ENCODE peak calls at places on chromosomes 13 and 19, in ten cellular contexts. M, N, S, Y, K, Z, T, Q, J and H are unnamed samples.

GRCh38 chr13:76380436-76381065 is 505.7 kb downstream of the KCTD12 start:
- DNase-seq in M (peak), N (peak), S (no peak), Y (no peak), K (no peak), Z (no peak), T (no peak), Q (peak), J (no peak), H (no peak)

GRCh38 chr19:1223018-1223855 is 14.6 kb downstream of the CBARP start:
- DNase-seq in M (peak), N (no peak), S (no peak), Y (no peak), K (no peak), Z (no peak), T (no peak), Q (no peak), J (peak), H (no peak)

GRCh38 chr13:95145587-95145986 is 155.7 kb downstream of the ABCC4 start:
- DNase-seq in M (no peak), N (no peak), S (no peak), Y (no peak), K (no peak), Z (no peak), T (no peak), Q (no peak), J (no peak), H (no peak)

GRCh38 chr13:43269037-43269476 is 245.7 kb downstream of the DNAJC15 start:
- DNase-seq in M (peak), N (peak), S (peak), Y (no peak), K (no peak), Z (no peak), T (no peak), Q (peak), J (no peak), H (no peak)

GRCh38 chr13:29472317-29472961 is 123.0 kb downstream of the SLC7A1 start:
- DNase-seq in M (peak), N (peak), S (peak), Y (peak), K (no peak), Z (peak), T (no peak), Q (peak), J (peak), H (peak)

GRCh38 chr13:99721606-99722384 is 220.5 kb downstream of the TM9SF2 start:
- DNase-seq in M (no peak), N (no peak), S (no peak), Y (no peak), K (no peak), Z (no peak), T (no peak), Q (no peak), J (no peak), H (no peak)

GRCh38 chr13:80486407-80486806 is 145.5 kb upstream of the SPRY2 start:
- DNase-seq in M (no peak), N (no peak), S (no peak), Y (no peak), K (no peak), Z (no peak), T (no peak), Q (peak), J (no peak), H (no peak)

GRCh38 chr13:49814551-49815270 is 22.2 kb upstream of the KPNA3 start:
- DNase-seq in M (no peak), N (no peak), S (no peak), Y (no peak), K (no peak), Z (no peak), T (no peak), Q (peak), J (no peak), H (no peak)

GRCh38 chr13:39451301-39451700 is 151.7 kb downstream of the LHFPL6 start:
- DNase-seq in M (peak), N (no peak), S (no peak), Y (peak), K (no peak), Z (no peak), T (no peak), Q (peak), J (no peak), H (no peak)

GRCh38 chr13:34779171-34779570 is 162.9 kb upstream of the NBEA start:
- DNase-seq in M (peak), N (no peak), S (no peak), Y (no peak), K (no peak), Z (no peak), T (no peak), Q (no peak), J (no peak), H (no peak)

GRCh38 chr13:94112227-94112626 is 367.3 kb downstream of the DCT start:
- DNase-seq in M (peak), N (peak), S (no peak), Y (peak), K (no peak), Z (no peak), T (no peak), Q (peak), J (no peak), H (no peak)

GRCh38 chr19:23762884-23763711 is 4.4 kb upstream of the ZNF681 start:
- DNase-seq in M (peak), N (peak), S (peak), Y (peak), K (peak), Z (peak), T (peak), Q (peak), J (peak), H (peak)

GRCh38 chr19:282501-282900 is 8.7 kb downstream of the PLPP2 start:
- DNase-seq in M (no peak), N (no peak), S (no peak), Y (no peak), K (no peak), Z (no peak), T (no peak), Q (no peak), J (no peak), H (no peak)

GRCh38 chr19:9727644-9728043 is 40.9 kb downstream of the ZNF846 start:
- DNase-seq in M (peak), N (no peak), S (no peak), Y (no peak), K (no peak), Z (no peak), T (no peak), Q (no peak), J (no peak), H (no peak)

GRCh38 chr13:43054803-43055802 is 31.7 kb downstream of the DNAJC15 start:
- DNase-seq in M (peak), N (peak), S (no peak), Y (peak), K (no peak), Z (peak), T (no peak), Q (peak), J (no peak), H (peak)

GRCh38 chr19:15631817-15632216 is 8.9 kb upstream of the CYP4F3 start:
- DNase-seq in M (peak), N (no peak), S (no peak), Y (no peak), K (no peak), Z (peak), T (no peak), Q (no peak), J (no peak), H (no peak)

GRCh38 chr13:95207769-95208366 is 93.4 kb downstream of the ABCC4 start:
- DNase-seq in M (no peak), N (no peak), S (no peak), Y (no peak), K (no peak), Z (no peak), T (no peak), Q (no peak), J (peak), H (no peak)

GRCh38 chr19:50723069-50723468 is at the start of gene CLEC11A:
- DNase-seq in M (peak), N (no peak), S (no peak), Y (peak), K (no peak), Z (no peak), T (peak), Q (peak), J (no peak), H (no peak)

GRCh38 chr19:36488816-36489138 is 584 bp downstream of the ZNF566 start:
- DNase-seq in M (no peak), N (no peak), S (no peak), Y (peak), K (no peak), Z (no peak), T (no peak), Q (peak), J (peak), H (no peak)

GRCh38 chr13:44989941-44990340 is 603 bp downstream of the GPALPP1 start:
- DNase-seq in M (peak), N (peak), S (no peak), Y (no peak), K (no peak), Z (no peak), T (no peak), Q (peak), J (no peak), H (no peak)

GRCh38 chr19:28883241-28883693 is 329.7 kb downstream of the UQCRFS1 start:
- DNase-seq in M (peak), N (no peak), S (no peak), Y (peak), K (no peak), Z (no peak), T (peak), Q (peak), J (no peak), H (no peak)

GRCh38 chr19:13781547-13781946 is 7.3 kb downstream of the C19orf53 start:
- DNase-seq in M (peak), N (peak), S (peak), Y (peak), K (no peak), Z (no peak), T (peak), Q (peak), J (no peak), H (peak)

GRCh38 chr19:39207293-39207836 is 3.3 kb upstream of the SYCN start:
- DNase-seq in M (no peak), N (no peak), S (no peak), Y (no peak), K (no peak), Z (no peak), T (no peak), Q (no peak), J (no peak), H (no peak)

GRCh38 chr13:31595568-31595967 is 143.8 kb upstream of the RXFP2 start:
- DNase-seq in M (peak), N (no peak), S (no peak), Y (peak), K (no peak), Z (no peak), T (no peak), Q (no peak), J (no peak), H (no peak)

GRCh38 chr19:17831419-17831888 is 10.1 kb upstream of the INSL3 start:
- DNase-seq in M (no peak), N (no peak), S (no peak), Y (no peak), K (no peak), Z (no peak), T (no peak), Q (no peak), J (no peak), H (no peak)

GRCh38 chr13:67119481-67119883 is 110.7 kb downstream of the PCDH9 start:
- DNase-seq in M (peak), N (peak), S (no peak), Y (no peak), K (no peak), Z (no peak), T (no peak), Q (peak), J (no peak), H (no peak)

GRCh38 chr13:114104626-114105350 is 27.6 kb downstream of the RASA3 start:
- DNase-seq in M (no peak), N (no peak), S (no peak), Y (no peak), K (no peak), Z (no peak), T (no peak), Q (no peak), J (no peak), H (no peak)

GRCh38 chr13:64553411-64554129 is 2676.6 kb downstream of the PCDH9 start:
- DNase-seq in M (peak), N (peak), S (no peak), Y (no peak), K (no peak), Z (no peak), T (no peak), Q (no peak), J (no peak), H (no peak)

GRCh38 chr19:23070353-23070781 is 46.5 kb upstream of the ZNF730 start:
- DNase-seq in M (peak), N (peak), S (no peak), Y (peak), K (no peak), Z (no peak), T (peak), Q (peak), J (peak), H (no peak)

GRCh38 chr13:24050292-24050711 is 110.2 kb upstream of the SPATA13 start:
- DNase-seq in M (peak), N (peak), S (peak), Y (no peak), K (no peak), Z (no peak), T (peak), Q (peak), J (no peak), H (no peak)

GRCh38 chr13:100541882-100542545 is 46.6 kb downstream of the GGACT start:
- DNase-seq in M (no peak), N (peak), S (no peak), Y (no peak), K (no peak), Z (no peak), T (no peak), Q (no peak), J (no peak), H (no peak)

GRCh38 chr19:35436477-35437141 is 11.4 kb upstream of the FFAR2 start:
- DNase-seq in M (peak), N (peak), S (peak), Y (peak), K (no peak), Z (no peak), T (no peak), Q (peak), J (peak), H (no peak)

GRCh38 chr19:11306337-11306736 is 10.4 kb downstream of the TSPAN16 start:
- DNase-seq in M (peak), N (no peak), S (no peak), Y (no peak), K (no peak), Z (no peak), T (no peak), Q (no peak), J (no peak), H (no peak)

GRCh38 chr19:41531438-41532311 is 44.3 kb upstream of the CEACAM21 start:
- DNase-seq in M (peak), N (no peak), S (peak), Y (peak), K (peak), Z (peak), T (peak), Q (peak), J (peak), H (peak)

GRCh38 chr19:40410030-40410389 is 3.2 kb downstream of the PRX start:
- DNase-seq in M (no peak), N (no peak), S (no peak), Y (no peak), K (no peak), Z (no peak), T (no peak), Q (no peak), J (no peak), H (no peak)

GRCh38 chr19:2273356-2274184 is 8.4 kb downstream of the PEAK3 start:
- DNase-seq in M (peak), N (no peak), S (peak), Y (peak), K (peak), Z (peak), T (peak), Q (peak), J (peak), H (peak)
- TF ChIP-seq CTCF in M (peak), N (peak), S (peak), Y (no peak), K (peak), Z (peak), T (peak), Q (peak), J (peak), H (peak)

GRCh38 chr13:97700306-97700848 is 253.1 kb upstream of the IPO5 start:
- DNase-seq in M (no peak), N (no peak), S (no peak), Y (no peak), K (no peak), Z (no peak), T (no peak), Q (no peak), J (no peak), H (no peak)

GRCh38 chr13:97696921-97697320 is 256.6 kb upstream of the IPO5 start:
- DNase-seq in M (no peak), N (no peak), S (no peak), Y (no peak), K (no peak), Z (no peak), T (no peak), Q (no peak), J (no peak), H (no peak)

GRCh38 chr13:97692628-97693027 is 258.7 kb downstream of the RAP2A start:
- DNase-seq in M (peak), N (no peak), S (no peak), Y (no peak), K (no peak), Z (no peak), T (no peak), Q (no peak), J (no peak), H (no peak)

GRCh38 chr13:97695684-97696083 is 257.8 kb upstream of the IPO5 start:
- DNase-seq in M (no peak), N (no peak), S (no peak), Y (no peak), K (no peak), Z (no peak), T (no peak), Q (no peak), J (no peak), H (no peak)
- TF ChIP-seq CTCF in M (no peak), N (no peak), S (no peak), Y (no peak), K (no peak), Z (no peak), T (no peak), Q (no peak), J (no peak), H (no peak)

GRCh38 chr13:83153833-83154232 is 728.4 kb downstream of the SLITRK1 start:
- DNase-seq in M (peak), N (no peak), S (no peak), Y (no peak), K (no peak), Z (no peak), T (no peak), Q (no peak), J (no peak), H (no peak)
- TF ChIP-seq CTCF in M (no peak), N (no peak), S (no peak), Y (no peak), K (no peak), Z (no peak), T (no peak), Q (no peak), J (no peak), H (no peak)

DNA sequence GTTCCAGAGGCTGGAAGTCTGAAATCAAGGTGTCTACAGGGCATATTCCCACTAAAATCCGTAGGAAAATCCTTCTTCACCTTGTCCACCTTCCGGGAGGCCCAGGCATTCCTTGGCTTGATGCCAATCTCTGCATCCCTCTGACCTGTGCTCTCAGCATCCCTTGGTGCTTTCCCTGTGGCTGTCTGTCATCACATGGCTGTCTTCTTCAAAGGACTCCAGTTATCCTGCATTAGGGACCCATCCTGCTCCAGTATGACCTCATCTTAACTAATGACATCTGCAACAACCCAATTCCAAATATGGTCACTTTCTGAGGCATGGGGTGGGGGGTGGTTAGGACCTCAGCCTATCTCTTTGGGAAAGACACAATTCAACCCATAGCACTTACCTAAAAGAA is 423.8 kb downstream of the IRS2 start:
- DNase-seq in M (no peak), N (no peak), S (no peak), Y (no peak), K (no peak), Z (no peak), T (no peak), Q (no peak), J (no peak), H (no peak)
- TF ChIP-seq CTCF in M (no peak), N (no peak), S (no peak), Y (no peak), K (no peak), Z (no peak), T (no peak), Q (no peak), J (no peak), H (no peak)

DNA sequence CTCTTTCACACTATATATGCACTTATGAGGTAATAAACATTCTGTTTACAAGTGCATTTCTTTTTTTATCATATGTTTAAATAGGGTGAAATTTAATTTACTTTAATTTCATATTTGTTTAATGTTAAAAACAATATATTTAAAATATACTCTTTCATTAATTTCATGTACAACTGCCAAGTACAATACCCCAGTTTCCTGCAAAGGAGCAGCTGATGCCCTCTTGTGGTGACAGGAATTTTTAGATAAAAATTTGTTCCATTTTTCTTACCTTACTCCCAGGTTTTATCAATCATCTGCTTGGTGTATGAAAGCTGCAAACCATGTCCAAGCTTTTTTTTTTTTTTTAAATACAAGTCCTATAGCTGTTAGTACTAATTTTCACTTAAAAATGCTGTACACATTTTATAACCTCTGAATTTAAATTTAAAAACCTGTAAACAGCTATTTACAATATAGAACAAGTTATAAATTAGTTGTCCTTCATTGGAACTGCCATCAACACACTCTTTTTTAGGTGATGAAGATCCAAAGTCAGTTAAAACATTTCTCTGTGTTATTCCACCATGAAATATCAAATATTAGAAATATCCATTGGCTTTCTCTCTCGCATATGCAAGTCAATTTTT is 4.9 kb downstream of the PCDH20 start:
- DNase-seq in M (peak), N (peak), S (no peak), Y (no peak), K (no peak), Z (no peak), T (no peak), Q (peak), J (peak), H (no peak)
- TF ChIP-seq CTCF in M (peak), N (peak), S (no peak), Y (peak), K (no peak), Z (no peak), T (peak), Q (peak), J (no peak), H (peak)

GRCh38 chr19:19402656-19403372 is 2.7 kb upstream of the GATAD2A start:
- DNase-seq in M (peak), N (peak), S (no peak), Y (no peak), K (no peak), Z (no peak), T (no peak), Q (peak), J (no peak), H (no peak)

GRCh38 chr19:19403373-19403901 is 2.0 kb upstream of the GATAD2A start:
- DNase-seq in M (peak), N (peak), S (no peak), Y (no peak), K (no peak), Z (no peak), T (no peak), Q (peak), J (no peak), H (no peak)

GRCh38 chr19:19405919-19406877 is 723 bp downstream of the GATAD2A start:
- DNase-seq in M (peak), N (peak), S (peak), Y (peak), K (peak), Z (peak), T (peak), Q (peak), J (peak), H (peak)

GRCh38 chr19:19406878-19407639 is 1.6 kb downstream of the GATAD2A start:
- DNase-seq in M (peak), N (peak), S (peak), Y (no peak), K (no peak), Z (peak), T (no peak), Q (peak), J (no peak), H (peak)

GRCh38 chr19:19404879-19405860 is at the start of gene GATAD2A:
- DNase-seq in M (peak), N (peak), S (peak), Y (peak), K (peak), Z (peak), T (peak), Q (peak), J (peak), H (peak)
- TF ChIP-seq CTCF in M (peak), N (peak), S (peak), Y (peak), K (no peak), Z (peak), T (peak), Q (peak), J (peak), H (no peak)